ENCODE peak calls at places on chromosomes 11 and 22, in nine cellular contexts. I is ovary; H is cardiac fibroblast; X is CD8-positive, alpha-beta T cell; P is heart left ventricle; F is bronchial epithelial cell; C is heart right ventricle; B is GM12865; A is AG09309. L is an unnamed sample.

GRCh38 chr11:15884792-15885540 is 471.4 kb downstream of the SOX6 start:
- DNase-seq in I (no peak), H (no peak), X (no peak), P (no peak), F (no peak), C (peak; percentile 27), B (no peak), A (no peak), L (no peak)

GRCh38 chr11:68002943-68003845 is 703 bp downstream of the UNC93B1 start:
- DNase-seq in I (no peak), H (no peak), X (peak; percentile 70), P (no peak), F (no peak), C (peak; percentile 49), B (peak; percentile 67), A (no peak), L (peak; percentile 77)

GRCh38 chr22:44683237-44683636 is 18.8 kb upstream of the PRR5 start:
- DNase-seq in I (no peak), H (no peak), X (peak; percentile 15), P (no peak), F (no peak), C (no peak), B (peak; percentile 82), A (no peak), L (no peak)

GRCh38 chr11:117302228-117302627 is 11.1 kb downstream of the BACE1-AS start:
- DNase-seq in I (no peak), H (no peak), X (no peak), P (no peak), F (no peak), C (no peak), B (peak; percentile 52), A (no peak), L (no peak)

GRCh38 chr11:118544010-118544646 is 13.1 kb downstream of the TMEM25 start:
- DNase-seq in I (no peak), H (no peak), X (no peak), P (no peak), F (no peak), C (no peak), B (no peak), A (no peak), L (no peak)

GRCh38 chr22:48520888-48521600 is 1306.6 kb downstream of the BRD1 start:
- DNase-seq in I (no peak), H (no peak), X (no peak), P (no peak), F (no peak), C (no peak), B (no peak), A (no peak), L (no peak)

GRCh38 chr11:5362017-5362625 is 10.8 kb downstream of the OR51B6 start:
- DNase-seq in I (no peak), H (no peak), X (no peak), P (no peak), F (no peak), C (no peak), B (no peak), A (no peak), L (no peak)

GRCh38 chr11:119228535-119229302 is 22.6 kb downstream of the CBL start:
- DNase-seq in I (no peak), H (no peak), X (no peak), P (no peak), F (no peak), C (no peak), B (no peak), A (no peak), L (no peak)

GRCh38 chr11:114400974-114401223 is 433 bp downstream of the RBM7 start:
- DNase-seq in I (no peak), H (no peak), X (no peak), P (no peak), F (no peak), C (no peak), B (no peak), A (no peak), L (no peak)

GRCh38 chr11:85884581-85885021 is 29.4 kb downstream of the CCDC83 start:
- DNase-seq in I (no peak), H (no peak), X (no peak), P (no peak), F (no peak), C (no peak), B (no peak), A (no peak), L (no peak)

GRCh38 chr11:65672180-65672860 is 9.6 kb upstream of the RELA start:
- DNase-seq in I (no peak), H (no peak), X (no peak), P (no peak), F (no peak), C (no peak), B (no peak), A (no peak), L (no peak)

DNA sequence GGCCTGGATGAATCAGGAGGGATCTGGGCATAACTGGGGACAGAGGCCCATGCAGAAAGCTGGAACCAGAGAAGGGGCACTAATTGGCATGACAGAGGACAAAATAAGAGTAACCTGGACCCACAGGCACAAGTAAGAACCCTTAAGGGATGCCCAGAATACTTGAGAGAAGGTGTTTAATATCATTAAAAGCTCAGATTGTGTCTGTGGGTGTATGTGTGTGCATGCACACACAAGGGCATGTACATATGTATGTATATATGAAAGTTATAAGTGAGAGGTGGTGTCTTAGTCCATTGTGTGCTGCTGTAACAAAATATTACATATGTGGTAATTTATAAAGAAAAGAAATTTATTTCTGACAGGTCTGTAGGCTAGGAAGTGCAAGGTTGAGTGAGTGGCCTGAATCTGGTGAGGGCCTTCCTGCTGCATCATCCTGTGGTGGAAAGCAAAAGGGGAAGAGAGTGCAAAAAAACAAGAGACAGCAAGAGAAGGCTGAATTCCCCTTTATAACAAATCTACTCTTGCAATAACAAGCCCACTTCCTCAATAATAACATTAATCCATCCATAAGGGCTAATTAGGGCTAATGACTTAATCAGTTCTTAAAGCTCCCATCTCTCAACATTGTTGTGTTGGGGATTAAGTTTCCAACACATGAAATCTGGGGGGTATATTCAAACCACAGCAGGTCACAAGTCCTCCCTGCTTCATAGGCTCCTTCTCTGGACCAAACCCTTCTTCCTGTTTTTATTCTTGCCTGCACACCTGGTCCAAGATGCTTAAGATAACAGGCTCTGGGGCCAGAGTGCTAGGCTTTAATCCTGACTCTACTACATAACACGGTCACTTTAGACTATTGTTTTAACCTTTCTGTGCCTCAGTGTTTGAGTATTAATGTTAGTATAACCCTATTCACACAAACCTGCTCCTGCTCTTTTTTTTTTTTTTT is 68.2 kb upstream of the POU2AF2 start:
- DNase-seq in I (no peak), H (no peak), X (no peak), P (no peak), F (no peak), C (no peak), B (peak; percentile 70), A (no peak), L (peak; percentile 67)
- H3K4me3 ChIP-seq in I (no peak overlapping the region), H (no peak overlapping the region), X (no peak overlapping the region), P (no peak overlapping the region), F (no peak overlapping the region), C (no peak overlapping the region), B (no peak overlapping the region), A (no peak overlapping the region), L (no peak overlapping the region)

DNA sequence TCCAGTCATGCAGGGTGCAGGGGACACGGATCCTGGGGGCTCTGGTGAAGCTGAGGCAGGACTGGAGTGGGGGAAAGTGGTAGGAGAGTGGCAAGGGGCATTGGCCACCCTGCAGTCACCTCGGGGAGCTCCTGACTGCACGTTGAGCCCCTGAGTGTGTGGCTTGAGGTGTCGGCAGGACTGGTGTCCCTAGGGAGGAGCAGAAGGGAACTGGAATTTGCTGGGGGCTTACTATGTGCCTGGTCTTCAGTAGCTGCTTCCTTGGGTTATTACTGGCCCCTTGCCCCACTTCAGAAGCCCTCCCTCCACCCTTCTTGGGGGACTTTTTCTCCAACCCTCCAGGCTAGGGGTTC is 31.5 kb downstream of the IFT27 start:
- DNase-seq in I (no peak), H (no peak), X (no peak), P (no peak), F (no peak), C (no peak), B (no peak), A (no peak), L (no peak)
- H3K4me3 ChIP-seq in I (no peak overlapping the region), H (no peak overlapping the region), X (no peak overlapping the region), P (no peak overlapping the region), F (no peak overlapping the region), C (no peak overlapping the region), B (no peak overlapping the region), A (no peak overlapping the region), L (no peak overlapping the region)

GRCh38 chr22:24419480-24419860 is 7.9 kb upstream of the ADORA2A start:
- DNase-seq in I (peak; percentile 19), H (no peak), X (no peak), P (peak; percentile 27), F (no peak), C (no peak), B (no peak), A (no peak), L (no peak)

GRCh38 chr22:24422078-24422665 is 5.2 kb upstream of the ADORA2A start:
- DNase-seq in I (peak; percentile 12), H (no peak), X (no peak), P (no peak), F (no peak), C (no peak), B (no peak), A (no peak), L (no peak)

GRCh38 chr22:24421428-24421931 is 5.9 kb upstream of the ADORA2A start:
- DNase-seq in I (peak; percentile 17), H (no peak), X (peak; percentile 58), P (no peak), F (no peak), C (no peak), B (peak; percentile 51), A (no peak), L (peak; percentile 53)

GRCh38 chr22:24420072-24420976 is 7.1 kb upstream of the ADORA2A start:
- DNase-seq in I (peak; percentile 30), H (peak; percentile 38), X (no peak), P (peak; percentile 64), F (no peak), C (peak; percentile 51), B (no peak), A (no peak), L (no peak)

DNA sequence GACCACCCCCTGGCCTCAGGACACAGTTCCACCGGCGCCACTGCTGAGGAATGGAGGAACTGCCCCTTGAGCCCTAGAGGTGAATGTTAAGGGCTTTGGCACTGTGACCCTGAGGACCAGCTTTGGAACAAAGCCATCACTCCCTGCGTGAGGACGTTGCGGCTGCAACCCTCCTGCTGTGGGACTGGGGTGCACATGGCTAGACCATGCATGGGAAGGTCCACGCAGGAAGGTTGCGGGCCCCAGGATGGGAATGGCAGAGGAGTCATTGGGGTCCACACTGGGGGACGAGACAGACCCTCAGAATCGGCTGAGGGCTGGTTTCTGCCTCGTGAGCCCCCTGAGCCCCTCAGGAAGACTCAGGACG is 6.4 kb upstream of the ADORA2A start:
- DNase-seq in I (peak; percentile 16), H (no peak), X (no peak), P (no peak), F (no peak), C (no peak), B (no peak), A (no peak), L (no peak)
- H3K4me3 ChIP-seq in I (no peak overlapping the region), H (no peak overlapping the region), X (no peak overlapping the region), P (no peak overlapping the region), F (no peak overlapping the region), C (no peak overlapping the region), B (no peak overlapping the region), A (no peak overlapping the region), L (no peak overlapping the region)

DNA sequence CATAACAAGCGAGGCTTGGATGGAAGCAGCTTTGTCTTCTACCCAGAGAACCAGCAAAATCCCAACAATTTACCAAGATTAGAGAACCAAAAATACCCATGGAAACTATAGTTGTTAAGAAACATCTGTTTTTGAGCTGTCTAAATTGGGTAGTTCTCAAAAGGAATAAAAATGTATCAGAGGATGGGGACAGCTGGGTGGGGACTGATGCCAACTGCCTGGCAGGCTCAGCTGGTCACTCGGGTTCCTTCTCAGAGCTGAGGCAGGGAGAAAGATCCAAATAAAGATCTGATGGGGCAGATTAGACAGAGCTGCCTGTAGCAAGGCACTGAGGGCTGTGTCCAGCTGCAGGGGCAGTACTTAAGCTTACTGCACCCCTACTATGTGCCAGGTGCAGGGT is 85.9 kb upstream of the GRK3 start:
- DNase-seq in I (no peak), H (no peak), X (no peak), P (no peak), F (no peak), C (no peak), B (no peak), A (no peak), L (no peak)
- H3K4me3 ChIP-seq in I (no peak overlapping the region), H (no peak overlapping the region), X (no peak overlapping the region), P (no peak overlapping the region), F (no peak overlapping the region), C (no peak overlapping the region), B (no peak overlapping the region), A (no peak overlapping the region), L (no peak overlapping the region)

L was measured in MM.1S.